ENCODE peak calls at places on chromosomes 4 and X, in nine cellular contexts. I is lower leg skin, O is sigmoid colon, F is H1, B is ovary, C is tibial nerve, P is A549, N is body of pancreas, D is HCT116. M is an unnamed sample.

GRCh38 chrX:121106484-121107235 is 59.2 kb downstream of the GLUD2 start:
- DNase-seq in F (no peak), C (no peak), I (no peak), B (no peak), N (no peak), O (no peak), P (no peak), D (no peak), M (no peak)

GRCh38 chr4:55079451-55080173 is 45.8 kb downstream of the KDR start:
- DNase-seq in F (no peak), B (no peak), I (no peak), D (no peak), P (no peak), N (no peak), O (no peak), C (no peak), M (peak)

GRCh38 chr4:37597019-37597418 is 89.2 kb downstream of the RELL1 start:
- DNase-seq in C (no peak), P (no peak), O (no peak), B (no peak), N (no peak), D (no peak), I (no peak), F (no peak), M (no peak)

GRCh38 chr4:28709821-28710330 is 1849.2 kb downstream of the STIM2 start:
- DNase-seq in O (no peak), I (no peak), D (no peak), C (no peak), F (no peak), P (no peak), N (no peak), B (no peak), M (no peak)

GRCh38 chrX:38627683-38628082 is 66.3 kb downstream of the TSPAN7 start:
- DNase-seq in C (no peak), N (peak), F (no peak), I (no peak), D (peak), O (no peak), P (no peak), B (no peak), M (no peak)

GRCh38 chr4:153038493-153039311 is 102.6 kb downstream of the FHDC1 start:
- DNase-seq in F (no peak), N (peak), D (no peak), P (no peak), I (no peak), O (no peak), B (no peak), C (no peak), M (no peak)

GRCh38 chr4:181528570-181529184 is 714.5 kb upstream of the TENM3 start:
- DNase-seq in N (peak), O (no peak), D (peak), P (peak), F (peak), C (no peak), I (no peak), B (peak), M (peak)

GRCh38 chrX:150410513-150410912 is 47.4 kb downstream of the MAMLD1 start:
- DNase-seq in B (no peak), C (no peak), D (no peak), P (no peak), I (no peak), N (no peak), F (no peak), O (no peak), M (no peak)

GRCh38 chr4:179755322-179755721 is 2313.1 kb upstream of the AGA start:
- DNase-seq in F (no peak), C (no peak), P (no peak), I (no peak), D (no peak), N (no peak), B (no peak), O (no peak), M (no peak)

DNA sequence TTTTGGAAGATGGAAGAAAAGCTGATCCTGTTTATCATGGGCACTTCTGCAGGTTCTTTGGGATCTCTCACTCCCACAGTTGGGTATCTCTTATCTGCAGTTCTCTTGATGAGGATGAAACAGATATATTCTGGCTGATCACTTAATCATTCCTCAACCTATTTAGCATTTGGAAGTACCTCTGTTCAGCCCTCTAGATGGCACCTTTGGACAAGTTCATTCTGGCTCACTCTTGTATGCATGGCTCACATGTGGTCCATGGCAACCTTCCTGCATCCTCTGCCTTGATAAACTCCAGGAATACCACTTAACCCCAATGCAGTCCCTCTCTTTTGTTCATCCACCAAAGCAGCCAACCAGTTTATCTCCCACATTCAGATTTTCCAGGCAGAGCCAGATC is 74.2 kb downstream of the SMARCA5 start:
- DNase-seq in O (no peak), C (no peak), D (peak), I (no peak), N (no peak), P (no peak), B (no peak), F (no peak), M (no peak)
- TF ChIP-seq CTCF in O (no peak), C (no peak), D (no peak), I (no peak), N (no peak), P (no peak), B (no peak), F (no peak), M (no peak)

GRCh38 chrX:26915064-26915463 is 548.1 kb downstream of the PPP4R3C start:
- DNase-seq in N (no peak), D (no peak), I (no peak), O (no peak), B (no peak), C (no peak), P (no peak), F (no peak), M (no peak)
- TF ChIP-seq POLR2A in N (no peak), D (no peak), I (no peak), O (no peak), B (no peak), C (no peak), P (no peak), F (no peak), M (no peak)

DNA sequence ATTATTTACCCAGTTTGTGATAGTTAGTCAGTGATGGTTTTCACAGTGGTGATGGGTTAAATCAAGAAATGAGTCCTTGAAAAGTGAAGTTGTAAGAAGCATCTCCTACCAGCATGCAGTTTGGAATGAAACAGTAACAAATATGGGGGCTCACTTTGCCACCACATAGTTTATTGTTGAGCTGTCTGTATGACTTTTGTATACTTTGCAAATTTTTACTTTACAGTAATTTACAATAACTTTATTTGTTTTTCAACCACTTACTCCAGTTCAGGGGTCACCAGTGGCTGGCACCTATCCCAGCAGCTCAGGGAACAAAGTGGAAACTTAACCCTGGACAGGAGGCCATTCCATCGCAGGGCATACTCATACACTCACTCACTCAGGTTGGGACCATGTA is 64.5 kb upstream of the ANKRD50 start:
- DNase-seq in D (no peak), F (no peak), B (no peak), C (no peak), P (no peak), I (no peak), O (no peak), N (no peak), M (no peak)
- TF ChIP-seq CTCF in D (no peak), F (no peak), B (no peak), C (no peak), P (no peak), I (no peak), O (no peak), N (no peak), M (no peak)

GRCh38 chr4:151098191-151098590 is 1.2 kb upstream of the RPS3A start:
- DNase-seq in P (no peak), F (no peak), B (no peak), N (no peak), D (no peak), I (peak), C (no peak), O (peak), M (no peak)
- TF ChIP-seq POLR2A in P (no peak), F (no peak), B (no peak), N (no peak), D (no peak), I (no peak), C (no peak), O (no peak), M (no peak)

GRCh38 chr4:129164243-129164642 is 68.3 kb downstream of the C4orf33 start:
- DNase-seq in B (no peak), P (no peak), I (no peak), N (no peak), D (no peak), F (no peak), O (no peak), C (no peak), M (no peak)

GRCh38 chr4:129172181-129172580 is 76.2 kb downstream of the C4orf33 start:
- DNase-seq in I (no peak), N (no peak), O (no peak), P (no peak), F (no peak), B (no peak), C (no peak), D (no peak), M (no peak)

GRCh38 chr4:129162450-129162849 is 66.5 kb downstream of the C4orf33 start:
- DNase-seq in O (no peak), F (no peak), D (no peak), P (no peak), B (no peak), C (no peak), N (no peak), I (no peak), M (no peak)

GRCh38 chr4:129163427-129163826 is 67.5 kb downstream of the C4orf33 start:
- DNase-seq in P (no peak), F (no peak), O (no peak), I (no peak), N (no peak), B (no peak), C (no peak), D (no peak), M (no peak)

GRCh38 chr4:129167640-129168260 is 71.8 kb downstream of the C4orf33 start:
- DNase-seq in D (no peak), C (no peak), I (no peak), B (no peak), P (no peak), N (peak), O (no peak), F (peak), M (no peak)
- TF ChIP-seq CTCF in D (no peak), C (no peak), I (no peak), B (no peak), P (no peak), N (peak), O (no peak), F (peak), M (no peak)

GRCh38 chr4:140673729-140674128 is 82.5 kb downstream of the TBC1D9 start:
- DNase-seq in F (no peak), I (no peak), C (no peak), O (no peak), B (no peak), D (no peak), P (no peak), N (no peak), M (no peak)
- TF ChIP-seq POLR2A in F (no peak), I (no peak), C (no peak), O (no peak), B (no peak), D (no peak), P (no peak), N (no peak), M (no peak)

GRCh38 chrX:18899796-18900380 is 84.0 kb downstream of the PHKA2 start:
- DNase-seq in I (no peak), D (no peak), P (peak), O (no peak), B (no peak), C (no peak), N (no peak), F (no peak), M (peak)
- TF ChIP-seq CTCF in I (no peak), D (peak), P (peak), O (no peak), B (no peak), C (peak), N (peak), F (peak), M (peak)

GRCh38 chr4:14221176-14221575 is 593.7 kb upstream of the BOD1L1 start:
- DNase-seq in I (no peak), D (no peak), P (no peak), O (no peak), B (no peak), N (no peak), F (no peak), C (no peak), M (no peak)

GRCh38 chr4:14222630-14223029 is 595.1 kb upstream of the BOD1L1 start:
- DNase-seq in I (no peak), B (no peak), O (no peak), D (no peak), P (no peak), N (no peak), F (no peak), C (no peak), M (no peak)

GRCh38 chr4:14225683-14226207 is 598.2 kb upstream of the BOD1L1 start:
- DNase-seq in B (no peak), P (no peak), C (no peak), F (no peak), I (no peak), N (no peak), O (no peak), D (no peak), M (no peak)

GRCh38 chr4:14218641-14219040 is 591.1 kb upstream of the BOD1L1 start:
- DNase-seq in C (peak), D (no peak), N (peak), B (no peak), I (peak), O (no peak), F (no peak), P (no peak), M (no peak)

DNA sequence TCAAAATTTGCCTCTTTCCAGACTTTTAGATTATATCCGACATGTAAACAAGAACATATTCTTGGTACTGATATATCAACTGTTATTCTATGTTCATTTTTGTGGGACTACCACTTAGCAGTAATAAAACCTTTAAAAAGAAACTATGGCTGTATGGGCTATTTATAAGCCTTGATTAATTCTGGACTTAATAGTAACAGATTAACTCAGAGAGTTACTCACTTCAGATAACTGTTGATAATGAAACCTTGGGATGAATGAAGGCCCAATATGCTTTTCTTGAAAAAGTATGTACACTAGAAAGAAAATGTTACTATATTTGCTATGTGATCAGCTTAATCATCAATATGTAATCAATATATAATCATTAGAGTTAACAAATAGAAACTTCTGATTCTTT is 595.9 kb upstream of the BOD1L1 start:
- DNase-seq in O (no peak), D (no peak), F (no peak), P (no peak), C (no peak), N (no peak), B (no peak), I (no peak), M (no peak)
- TF ChIP-seq POLR2A in O (no peak), D (no peak), F (no peak), P (no peak), C (no peak), N (no peak), B (no peak), I (no peak), M (no peak)

DNA sequence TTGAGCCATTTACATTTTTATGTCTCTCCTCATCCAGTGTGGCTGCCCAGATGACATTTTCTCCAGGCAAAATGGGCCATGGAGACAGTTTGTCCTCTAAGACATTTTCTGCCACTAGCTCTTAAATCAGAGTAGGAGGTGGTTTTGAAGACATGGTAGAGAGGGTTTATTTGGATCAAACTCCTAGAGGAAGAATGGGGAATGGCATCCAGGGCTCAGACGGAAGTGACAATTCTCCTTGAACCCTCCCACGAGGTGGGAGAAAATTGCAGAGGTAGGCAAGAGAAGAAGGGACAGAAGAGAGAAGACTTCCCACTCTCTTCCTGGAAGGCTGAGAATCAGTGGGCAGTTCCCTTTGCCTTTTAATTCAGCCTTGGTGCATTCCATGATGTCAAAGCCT is 194.0 kb downstream of the SMIM20 start:
- DNase-seq in B (no peak), P (no peak), F (no peak), D (no peak), O (no peak), C (no peak), N (no peak), I (no peak), M (no peak)
- TF ChIP-seq CTCF in B (no peak), P (no peak), F (peak), D (peak), O (no peak), C (no peak), N (no peak), I (no peak), M (no peak)